ENCODE peak calls at places on chromosome 14, in ten cellular contexts. V is sigmoid colon, N is endothelial cell of umbilical vein, C is stomach, S is gastrocnemius medialis, F is transverse colon, K is heart left ventricle, Z is spleen, L is right lobe of liver, X is HepG2. O is an unnamed sample.

GRCh38 chr14:58666737-58667136 is 29.0 kb downstream of the DACT1 start:
- DNase-seq in V (no peak), N (no peak), C (no peak), S (no peak), F (no peak), K (no peak), Z (no peak), L (no peak), X (no peak), O (no peak)

GRCh38 chr14:51369814-51370213 is 129.8 kb downstream of the TMX1 start:
- DNase-seq in V (no peak), N (peak; percentile 21), C (no peak), S (no peak), F (no peak), K (no peak), Z (no peak), L (peak; percentile 19), X (no peak), O (no peak)

GRCh38 chr14:103130017-103130764 is 6.9 kb downstream of the TNFAIP2 start:
- DNase-seq in V (no peak), N (no peak), C (no peak), S (no peak), F (no peak), K (no peak), Z (no peak), L (no peak), X (no peak), O (no peak)

GRCh38 chr14:73777420-73777819 is 63.2 kb upstream of the PNMA1 start:
- DNase-seq in V (peak; percentile 32), N (no peak), C (no peak), S (no peak), F (no peak), K (no peak), Z (no peak), L (no peak), X (no peak), O (no peak)

GRCh38 chr14:89212386-89213235 is 204.4 kb downstream of the FOXN3 start:
- DNase-seq in V (no peak), N (peak; percentile 25), C (no peak), S (no peak), F (no peak), K (no peak), Z (no peak), L (no peak), X (no peak), O (no peak)

GRCh38 chr14:51871846-51872245 is 11.4 kb downstream of the GNG2 start:
- DNase-seq in V (no peak), N (no peak), C (no peak), S (no peak), F (no peak), K (no peak), Z (no peak), L (no peak), X (no peak), O (no peak)

GRCh38 chr14:69107407-69108003 is 45.4 kb downstream of the DCAF5 start:
- DNase-seq in V (no peak), N (peak; percentile 76), C (peak; percentile 36), S (no peak), F (peak; percentile 33), K (no peak), Z (no peak), L (no peak), X (peak; percentile 69), O (no peak)

GRCh38 chr14:92747701-92748258 is 647 bp downstream of the LGMN start:
- DNase-seq in V (no peak), N (peak; percentile 61), C (no peak), S (no peak), F (peak; percentile 24), K (no peak), Z (no peak), L (no peak), X (peak; percentile 14), O (no peak)

GRCh38 chr14:92549853-92550244 is 36.3 kb downstream of the RIN3 start:
- DNase-seq in V (peak; percentile 86), N (no peak), C (no peak), S (peak; percentile 37), F (no peak), K (peak; percentile 68), Z (no peak), L (no peak), X (no peak), O (peak; percentile 90)

GRCh38 chr14:89765346-89765745 is 189.2 kb downstream of the EFCAB11 start:
- DNase-seq in V (no peak), N (no peak), C (no peak), S (no peak), F (no peak), K (no peak), Z (no peak), L (no peak), X (no peak), O (no peak)

GRCh38 chr14:69614592-69614991 is 3.2 kb downstream of the SUSD6 start:
- DNase-seq in V (no peak), N (no peak), C (no peak), S (peak; percentile 50), F (peak; percentile 47), K (peak; percentile 48), Z (peak; percentile 87), L (peak; percentile 35), X (no peak), O (peak; percentile 65)

GRCh38 chr14:56474419-56475022 is 105.1 kb upstream of the TMEM260 start:
- DNase-seq in V (no peak), N (peak; percentile 54), C (no peak), S (no peak), F (no peak), K (no peak), Z (no peak), L (no peak), X (peak; percentile 16), O (no peak)

DNA sequence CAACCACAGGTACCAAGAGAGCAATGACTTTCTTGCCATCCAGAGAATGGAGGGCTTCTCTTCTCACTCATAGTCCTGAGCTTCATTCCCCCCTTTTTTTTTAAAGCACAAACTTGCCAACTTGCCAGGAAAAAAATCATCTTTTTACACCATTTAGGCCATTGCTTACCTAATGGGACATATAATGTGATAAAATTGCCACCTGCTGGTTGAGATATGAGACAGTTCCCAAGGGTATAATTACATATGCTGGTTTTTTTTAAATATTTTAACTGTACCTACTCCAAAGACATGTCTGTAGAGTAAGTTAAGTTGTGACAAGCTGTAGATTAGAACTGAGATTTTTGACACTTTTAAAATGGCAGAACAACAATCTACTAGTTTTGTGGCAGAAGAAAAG is 519.1 kb upstream of the SEL1L start:
- DNase-seq in V (no peak), N (no peak), C (no peak), S (no peak), F (no peak), K (no peak), Z (no peak), L (no peak), X (no peak), O (no peak)
- TF ChIP-seq CTCF in V (no peak), N (no peak), C (no peak), S (no peak), F (no peak), K (no peak), Z (no peak), L (peak; percentile 24), X (no peak), O (no peak)

GRCh38 chr14:104175041-104175440 is 36.7 kb downstream of the KIF26A start:
- DNase-seq in V (no peak), N (no peak), C (no peak), S (no peak), F (no peak), K (no peak), Z (no peak), L (no peak), X (no peak), O (no peak)

GRCh38 chr14:104174051-104174450 is 35.7 kb downstream of the KIF26A start:
- DNase-seq in V (no peak), N (no peak), C (no peak), S (no peak), F (no peak), K (no peak), Z (no peak), L (no peak), X (no peak), O (no peak)

GRCh38 chr14:104177411-104177810 is 39.0 kb downstream of the KIF26A start:
- DNase-seq in V (no peak), N (no peak), C (no peak), S (no peak), F (no peak), K (no peak), Z (no peak), L (no peak), X (no peak), O (no peak)

GRCh38 chr14:104176611-104177010 is 38.2 kb downstream of the KIF26A start:
- DNase-seq in V (no peak), N (no peak), C (no peak), S (no peak), F (no peak), K (no peak), Z (no peak), L (no peak), X (no peak), O (no peak)

DNA sequence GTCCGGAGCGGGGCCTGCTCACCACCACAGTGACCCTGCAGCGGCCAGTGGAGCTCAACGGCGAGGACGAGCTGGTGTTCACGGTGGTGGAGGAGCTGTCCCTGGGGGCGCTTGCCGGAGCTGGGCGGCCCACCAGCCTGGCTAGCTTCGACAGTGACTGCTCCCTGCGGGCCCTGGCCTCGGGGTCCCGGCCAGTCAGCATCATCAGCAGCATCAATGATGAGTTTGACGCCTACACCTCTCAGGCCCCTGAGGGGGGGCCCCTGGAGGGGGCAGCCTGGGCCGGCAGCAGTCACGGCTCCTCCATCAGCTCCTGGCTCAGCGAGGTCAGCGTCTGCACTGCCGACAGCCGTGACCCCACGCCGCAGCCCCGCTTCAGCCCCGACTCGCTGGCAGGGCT is 37.4 kb downstream of the KIF26A start:
- DNase-seq in V (no peak), N (no peak), C (no peak), S (no peak), F (no peak), K (no peak), Z (no peak), L (no peak), X (no peak), O (no peak)
- TF ChIP-seq POLR2A in V (no peak), N (no peak), C (no peak), S (no peak), F (no peak), K (no peak), Z (no peak), L (no peak), X (no peak), O (no peak)

DNA sequence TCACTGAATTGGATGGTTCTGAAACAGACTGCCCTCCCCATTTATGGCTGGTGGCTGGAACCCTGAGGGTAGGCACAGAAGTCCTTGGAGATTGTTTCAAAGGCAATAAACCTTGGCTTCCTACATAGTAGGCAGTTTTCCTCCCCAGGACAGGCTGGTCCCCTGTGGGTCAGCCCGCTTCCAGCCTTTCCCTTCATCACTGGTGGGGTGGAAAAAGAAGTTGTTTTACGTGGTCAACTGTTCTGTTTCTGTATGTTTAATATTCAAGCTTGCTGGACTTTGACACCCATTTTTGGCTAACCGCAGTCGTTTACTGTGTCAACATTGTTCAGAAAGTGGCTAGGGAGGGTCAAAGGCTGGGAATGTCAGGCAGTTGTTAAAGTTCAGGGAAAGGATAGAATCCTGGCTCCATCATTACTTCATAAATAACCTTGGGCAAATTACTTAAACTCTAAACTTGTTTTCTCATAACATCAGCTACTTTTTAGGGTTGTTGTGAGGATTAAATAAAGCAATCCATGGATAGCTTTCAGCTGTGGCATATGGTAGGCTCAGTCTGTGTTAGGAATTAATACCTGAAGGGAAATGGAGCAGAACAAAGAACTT is 2.4 kb downstream of the KLHDC2 start:
- DNase-seq in V (no peak), N (no peak), C (peak; percentile 63), S (no peak), F (peak; percentile 69), K (no peak), Z (no peak), L (peak; percentile 31), X (peak; percentile 97), O (no peak)
- H3K4me3 ChIP-seq in V (no peak overlapping the region), N (no peak overlapping the region), C (peak overlapping the region; percentile 88), S (peak overlapping the region; percentile 88), F (peak overlapping the region; percentile 99), K (no peak overlapping the region), Z (no peak overlapping the region), L (peak overlapping the region; percentile 97), X (peak overlapping the region; percentile 94), O (no peak overlapping the region)

GRCh38 chr14:39576258-39576657 is 144.0 kb upstream of the FBXO33 start:
- DNase-seq in V (no peak), N (no peak), C (no peak), S (no peak), F (no peak), K (no peak), Z (no peak), L (no peak), X (no peak), O (no peak)
- TF ChIP-seq CTCF in V (no peak), N (no peak), C (no peak), S (no peak), F (no peak), K (no peak), Z (no peak), L (no peak), X (peak; percentile 57), O (no peak)

O was measured in lower leg skin.